ENCODE peak calls at places on chromosomes 16 and 17, in seven cellular contexts. One of them, this sample, is unnamed.

GRCh38 chr17:34598161-34598776 is 18.9 kb downstream of the TMEM132E start:
- DNase-seq in H1: peak; percentile 53
- DNase-seq in HCT116: no peak
- DNase-seq in K562: peak; percentile 48
- DNase-seq in GM12878: no peak
- DNase-seq in SK-N-SH: peak; percentile 75
- DNase-seq in HepG2: peak; percentile 81
- DNase-seq in this sample: no peak

GRCh38 chr16:58937661-58938060 is 203.5 kb upstream of the GOT2 start:
- DNase-seq in HepG2: no peak
- DNase-seq in GM12878: no peak
- DNase-seq in K562: no peak
- DNase-seq in H1: no peak
- DNase-seq in SK-N-SH: no peak
- DNase-seq in HCT116: no peak
- DNase-seq in this sample: no peak

GRCh38 chr16:4370570-4371480 is 823 bp upstream of the VASN start:
- DNase-seq in HCT116: no peak
- DNase-seq in H1: no peak
- DNase-seq in SK-N-SH: no peak
- DNase-seq in HepG2: peak; percentile 73
- DNase-seq in GM12878: no peak
- DNase-seq in K562: peak; percentile 75
- DNase-seq in this sample: no peak

GRCh38 chr16:72763927-72764628 is 283.9 kb downstream of the ZFHX3 start:
- DNase-seq in GM12878: peak; percentile 11
- DNase-seq in SK-N-SH: no peak
- DNase-seq in H1: no peak
- DNase-seq in HepG2: no peak
- DNase-seq in HCT116: no peak
- DNase-seq in K562: no peak
- DNase-seq in this sample: no peak

GRCh38 chr16:66588981-66589713 is 9.9 kb downstream of the CMTM2 start:
- DNase-seq in HepG2: peak; percentile 55
- DNase-seq in SK-N-SH: no peak
- DNase-seq in GM12878: no peak
- DNase-seq in K562: peak; percentile 78
- DNase-seq in H1: peak; percentile 73
- DNase-seq in HCT116: no peak
- DNase-seq in this sample: peak; percentile 30

GRCh38 chr17:3531266-3532101 is 26.1 kb downstream of the TRPV3 start:
- DNase-seq in H1: no peak
- DNase-seq in K562: no peak
- DNase-seq in GM12878: no peak
- DNase-seq in HepG2: no peak
- DNase-seq in HCT116: no peak
- DNase-seq in SK-N-SH: no peak
- DNase-seq in this sample: no peak

GRCh38 chr17:19021622-19022083 is 17.1 kb upstream of the FAM83G start:
- DNase-seq in SK-N-SH: no peak
- DNase-seq in HepG2: no peak
- DNase-seq in GM12878: no peak
- DNase-seq in K562: peak; percentile 63
- DNase-seq in HCT116: no peak
- DNase-seq in H1: peak; percentile 81
- DNase-seq in this sample: no peak

GRCh38 chr17:68794636-68795503 is 160.3 kb downstream of the ABCA8 start:
- DNase-seq in HepG2: peak; percentile 41
- DNase-seq in K562: no peak
- DNase-seq in GM12878: no peak
- DNase-seq in SK-N-SH: no peak
- DNase-seq in H1: no peak
- DNase-seq in HCT116: no peak
- DNase-seq in this sample: peak; percentile 18

GRCh38 chr17:83155128-83156081 is 76.0 kb downstream of the METRNL start:
- DNase-seq in SK-N-SH: peak; percentile 70
- DNase-seq in HCT116: no peak
- DNase-seq in H1: no peak
- DNase-seq in HepG2: no peak
- DNase-seq in K562: no peak
- DNase-seq in GM12878: no peak
- DNase-seq in this sample: no peak

GRCh38 chr17:41725134-41725533 is 9.3 kb downstream of the HAP1 start:
- DNase-seq in GM12878: no peak
- DNase-seq in K562: no peak
- DNase-seq in HCT116: no peak
- DNase-seq in SK-N-SH: no peak
- DNase-seq in H1: no peak
- DNase-seq in HepG2: no peak
- DNase-seq in this sample: no peak

GRCh38 chr17:79832211-79833109 is 6.8 kb downstream of the CBX4 start:
- DNase-seq in H1: peak; percentile 74
- DNase-seq in HepG2: peak; percentile 85
- DNase-seq in SK-N-SH: peak; percentile 63
- DNase-seq in GM12878: no peak
- DNase-seq in HCT116: no peak
- DNase-seq in K562: peak; percentile 64
- DNase-seq in this sample: peak; percentile 58

GRCh38 chr16:54627616-54628015 is 303.0 kb upstream of the IRX5 start:
- DNase-seq in H1: no peak
- DNase-seq in K562: no peak
- DNase-seq in HCT116: no peak
- DNase-seq in GM12878: no peak
- DNase-seq in SK-N-SH: no peak
- DNase-seq in HepG2: no peak
- DNase-seq in this sample: no peak

GRCh38 chr17:18246880-18247612 is 11.5 kb downstream of the FLII start:
- DNase-seq in K562: peak; percentile 92
- DNase-seq in GM12878: no peak
- DNase-seq in HepG2: no peak
- DNase-seq in SK-N-SH: peak; percentile 87
- DNase-seq in H1: peak; percentile 98
- DNase-seq in HCT116: no peak
- DNase-seq in this sample: peak; percentile 61

GRCh38 chr17:82957961-82958491 is 118.2 kb upstream of the ZNF750 start:
- DNase-seq in K562: no peak
- DNase-seq in HCT116: no peak
- DNase-seq in H1: no peak
- DNase-seq in SK-N-SH: no peak
- DNase-seq in GM12878: no peak
- DNase-seq in HepG2: no peak
- DNase-seq in this sample: no peak

GRCh38 chr17:9472094-9472493 is 103.5 kb downstream of the STX8 start:
- DNase-seq in SK-N-SH: no peak
- DNase-seq in GM12878: no peak
- DNase-seq in HCT116: no peak
- DNase-seq in HepG2: no peak
- DNase-seq in H1: no peak
- DNase-seq in K562: no peak
- DNase-seq in this sample: no peak

GRCh38 chr17:1413281-1413791 is 13.3 kb upstream of the YWHAE start:
- DNase-seq in GM12878: no peak
- DNase-seq in H1: no peak
- DNase-seq in HCT116: no peak
- DNase-seq in HepG2: peak; percentile 77
- DNase-seq in K562: peak; percentile 25
- DNase-seq in SK-N-SH: peak; percentile 54
- DNase-seq in this sample: no peak

GRCh38 chr17:45430738-45431530 is 1.7 kb downstream of the ARHGAP27 start:
- DNase-seq in H1: peak; percentile 77
- DNase-seq in HCT116: no peak
- DNase-seq in GM12878: no peak
- DNase-seq in K562: no peak
- DNase-seq in HepG2: no peak
- DNase-seq in SK-N-SH: no peak
- DNase-seq in this sample: peak; percentile 96

GRCh38 chr16:89395150-89396142 is 94.9 kb downstream of the ANKRD11 start:
- DNase-seq in H1: no peak
- DNase-seq in K562: no peak
- DNase-seq in HepG2: peak; percentile 97
- DNase-seq in GM12878: no peak
- DNase-seq in SK-N-SH: peak; percentile 69
- DNase-seq in HCT116: no peak
- DNase-seq in this sample: peak; percentile 95

GRCh38 chr17:55614061-55614460 is 102.8 kb upstream of the SMIM36 start:
- DNase-seq in K562: no peak
- DNase-seq in HCT116: no peak
- DNase-seq in SK-N-SH: no peak
- DNase-seq in GM12878: no peak
- DNase-seq in H1: no peak
- DNase-seq in HepG2: no peak
- DNase-seq in this sample: no peak

DNA sequence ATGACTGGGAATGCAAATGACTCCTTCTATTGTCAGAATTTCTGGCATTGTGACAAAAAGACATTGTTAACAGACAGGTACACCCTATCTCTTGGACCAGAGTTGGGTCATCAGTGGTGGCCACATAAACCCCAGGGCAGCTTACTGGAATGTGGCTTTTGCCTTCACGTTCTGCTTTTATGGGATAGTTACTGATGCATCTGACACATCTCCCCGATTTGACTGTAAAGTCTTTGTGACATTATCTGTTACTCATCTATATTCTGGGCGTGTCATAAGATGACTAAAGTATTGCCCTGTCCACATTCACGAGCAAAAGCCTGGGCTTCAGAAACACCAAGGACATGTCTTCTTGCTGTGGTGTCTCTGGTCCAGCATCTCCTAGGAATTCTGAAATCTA is 18.7 kb upstream of the AQP8 start:
- DNase-seq in GM12878: no peak
- DNase-seq in SK-N-SH: no peak
- DNase-seq in HCT116: peak; percentile 51
- DNase-seq in H1: no peak
- DNase-seq in K562: no peak
- DNase-seq in HepG2: peak; percentile 29
- DNase-seq in this sample: no peak
- TF ChIP-seq JUND in GM12878: no peak
- TF ChIP-seq JUND in SK-N-SH: no peak
- TF ChIP-seq JUND in HCT116: no peak
- TF ChIP-seq JUND in H1: no peak
- TF ChIP-seq JUND in K562: no peak
- TF ChIP-seq JUND in HepG2: no peak
- TF ChIP-seq JUND in this sample: no peak

DNA sequence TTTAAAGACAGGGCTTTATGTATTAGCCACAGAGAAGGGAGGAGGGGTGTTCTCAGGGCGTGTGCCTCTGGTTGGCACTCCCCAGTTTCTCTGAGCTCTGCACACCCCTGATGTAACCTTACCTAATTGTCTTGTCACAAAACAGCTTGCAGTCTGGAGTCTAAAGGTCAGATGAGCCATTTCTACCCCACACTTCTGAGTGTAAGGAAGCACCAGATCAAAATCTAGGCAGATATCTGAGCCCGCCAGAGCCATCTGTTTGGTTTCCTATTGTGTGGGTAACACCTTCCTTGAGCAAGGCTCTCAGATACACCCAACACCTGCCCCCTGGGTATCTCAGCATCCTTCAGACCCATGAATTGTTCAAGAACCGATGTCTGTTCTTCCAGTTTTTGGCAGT is 15.5 kb downstream of the CDH1 start:
- DNase-seq in H1: no peak
- DNase-seq in K562: no peak
- DNase-seq in HCT116: no peak
- DNase-seq in GM12878: no peak
- DNase-seq in HepG2: peak; percentile 40
- DNase-seq in SK-N-SH: no peak
- DNase-seq in this sample: no peak
- TF ChIP-seq JUND in H1: no peak
- TF ChIP-seq JUND in K562: no peak
- TF ChIP-seq JUND in HCT116: no peak
- TF ChIP-seq JUND in GM12878: no peak
- TF ChIP-seq JUND in HepG2: no peak
- TF ChIP-seq JUND in SK-N-SH: no peak
- TF ChIP-seq JUND in this sample: no peak

GRCh38 chr17:65121368-65121767 is 15.8 kb upstream of the RGS9 start:
- DNase-seq in HCT116: no peak
- DNase-seq in H1: no peak
- DNase-seq in HepG2: no peak
- DNase-seq in K562: no peak
- DNase-seq in GM12878: no peak
- DNase-seq in SK-N-SH: no peak
- DNase-seq in this sample: no peak
- TF ChIP-seq JUND in HCT116: no peak
- TF ChIP-seq JUND in H1: no peak
- TF ChIP-seq JUND in HepG2: no peak
- TF ChIP-seq JUND in K562: no peak
- TF ChIP-seq JUND in GM12878: no peak
- TF ChIP-seq JUND in SK-N-SH: no peak
- TF ChIP-seq JUND in this sample: no peak

GRCh38 chr16:56983211-56983751 is 6.1 kb upstream of the NLRC5 start:
- DNase-seq in K562: no peak
- DNase-seq in H1: no peak
- DNase-seq in HepG2: no peak
- DNase-seq in HCT116: no peak
- DNase-seq in GM12878: no peak
- DNase-seq in SK-N-SH: no peak
- DNase-seq in this sample: no peak
- TF ChIP-seq JUND in K562: no peak
- TF ChIP-seq JUND in H1: no peak
- TF ChIP-seq JUND in HepG2: no peak
- TF ChIP-seq JUND in HCT116: no peak
- TF ChIP-seq JUND in GM12878: no peak
- TF ChIP-seq JUND in SK-N-SH: no peak
- TF ChIP-seq JUND in this sample: no peak

GRCh38 chr16:57133911-57134310 is 41.5 kb downstream of the CPNE2 start:
- DNase-seq in HepG2: no peak
- DNase-seq in H1: no peak
- DNase-seq in GM12878: no peak
- DNase-seq in K562: no peak
- DNase-seq in HCT116: no peak
- DNase-seq in SK-N-SH: no peak
- DNase-seq in this sample: no peak

GRCh38 chr16:57132470-57132869 is 40.1 kb downstream of the CPNE2 start:
- DNase-seq in HCT116: no peak
- DNase-seq in H1: no peak
- DNase-seq in SK-N-SH: no peak
- DNase-seq in HepG2: peak; percentile 30
- DNase-seq in GM12878: no peak
- DNase-seq in K562: no peak
- DNase-seq in this sample: peak; percentile 25

GRCh38 chr16:57133101-57133500 is 40.7 kb downstream of the CPNE2 start:
- DNase-seq in HepG2: no peak
- DNase-seq in K562: no peak
- DNase-seq in GM12878: no peak
- DNase-seq in SK-N-SH: no peak
- DNase-seq in HCT116: no peak
- DNase-seq in H1: no peak
- DNase-seq in this sample: no peak

GRCh38 chr16:57137043-57137442 is 44.7 kb downstream of the CPNE2 start:
- DNase-seq in HepG2: no peak
- DNase-seq in H1: no peak
- DNase-seq in GM12878: no peak
- DNase-seq in SK-N-SH: no peak
- DNase-seq in K562: no peak
- DNase-seq in HCT116: no peak
- DNase-seq in this sample: no peak

GRCh38 chr16:57134982-57135381 is 42.6 kb downstream of the CPNE2 start:
- DNase-seq in HCT116: no peak
- DNase-seq in SK-N-SH: no peak
- DNase-seq in K562: no peak
- DNase-seq in H1: no peak
- DNase-seq in HepG2: no peak
- DNase-seq in GM12878: no peak
- DNase-seq in this sample: no peak
- TF ChIP-seq JUND in HCT116: no peak
- TF ChIP-seq JUND in SK-N-SH: no peak
- TF ChIP-seq JUND in K562: no peak
- TF ChIP-seq JUND in H1: no peak
- TF ChIP-seq JUND in HepG2: no peak
- TF ChIP-seq JUND in GM12878: no peak
- TF ChIP-seq JUND in this sample: no peak